ENCODE peak calls at places on chromosomes 6 and 20, in seven cellular contexts. E is SJCRH30, Q is A549, X is MM.1S, Y is right atrium auricular region, V is psoas muscle, O is uterus. W is an unnamed sample.
A peak's percentile ranks its signal among the peaks of the same experiment; 100 is the strongest.

GRCh38 chr20:2273634-2274302 is 22.0 kb upstream of the TGM3 start:
- DNase-seq in E (no peak), Q (no peak), X (no peak), Y (no peak), V (no peak), O (no peak), W (no peak)

GRCh38 chr6:55281215-55281614 is 46.1 kb upstream of the GFRAL start:
- DNase-seq in E (no peak), Q (no peak), X (no peak), Y (no peak), V (no peak), O (no peak), W (no peak)

GRCh38 chr6:133610271-133610840 is 278.6 kb upstream of the TCF21 start:
- DNase-seq in E (no peak), Q (peak; percentile 76), X (no peak), Y (no peak), V (no peak), O (no peak), W (no peak)

GRCh38 chr6:53579338-53579737 is 34.4 kb upstream of the GCLC start:
- DNase-seq in E (no peak), Q (no peak), X (no peak), Y (no peak), V (no peak), O (no peak), W (no peak)

GRCh38 chr6:105038259-105038658 is 81.4 kb downstream of the LIN28B start:
- DNase-seq in E (peak; percentile 65), Q (peak; percentile 6), X (no peak), Y (no peak), V (no peak), O (no peak), W (no peak)

GRCh38 chr20:61620174-61620573 is 368.1 kb downstream of the CDH4 start:
- DNase-seq in E (no peak), Q (no peak), X (no peak), Y (no peak), V (no peak), O (no peak), W (no peak)

GRCh38 chr6:5509106-5509505 is 247.8 kb downstream of the FARS2 start:
- DNase-seq in E (no peak), Q (no peak), X (no peak), Y (no peak), V (no peak), O (no peak), W (no peak)

GRCh38 chr6:139996253-139996834 is 621.9 kb upstream of the CITED2 start:
- DNase-seq in E (peak; percentile 21), Q (peak; percentile 34), X (peak; percentile 83), Y (no peak), V (no peak), O (no peak), W (no peak)

GRCh38 chr6:64683682-64684081 is 1023.3 kb downstream of the EYS start:
- DNase-seq in E (peak; percentile 62), Q (no peak), X (no peak), Y (peak; percentile 60), V (no peak), O (no peak), W (no peak)

GRCh38 chr6:71333700-71334099 is 45.1 kb downstream of the OGFRL1 start:
- DNase-seq in E (no peak), Q (peak; percentile 65), X (no peak), Y (peak; percentile 61), V (no peak), O (no peak), W (no peak)

GRCh38 chr6:52249078-52249477 is 4.8 kb upstream of the IL17F start:
- DNase-seq in E (no peak), Q (no peak), X (no peak), Y (no peak), V (no peak), O (no peak), W (no peak)

GRCh38 chr20:57881466-57882405 is 171.9 kb upstream of the PMEPA1 start:
- DNase-seq in E (peak; percentile 89), Q (no peak), X (no peak), Y (peak; percentile 52), V (no peak), O (no peak), W (no peak)

GRCh38 chr20:13263451-13263850 is 42.4 kb downstream of the ISM1 start:
- DNase-seq in E (no peak), Q (no peak), X (no peak), Y (no peak), V (no peak), O (no peak), W (no peak)

GRCh38 chr6:126804255-126805064 is 314.0 kb upstream of the RSPO3 start:
- DNase-seq in E (peak; percentile 71), Q (peak; percentile 56), X (peak; percentile 55), Y (no peak), V (no peak), O (peak; percentile 33), W (no peak)

GRCh38 chr6:93017213-93017612 is 402.1 kb downstream of the EPHA7 start:
- DNase-seq in E (peak; percentile 26), Q (no peak), X (peak; percentile 30), Y (no peak), V (no peak), O (no peak), W (no peak)

DNA sequence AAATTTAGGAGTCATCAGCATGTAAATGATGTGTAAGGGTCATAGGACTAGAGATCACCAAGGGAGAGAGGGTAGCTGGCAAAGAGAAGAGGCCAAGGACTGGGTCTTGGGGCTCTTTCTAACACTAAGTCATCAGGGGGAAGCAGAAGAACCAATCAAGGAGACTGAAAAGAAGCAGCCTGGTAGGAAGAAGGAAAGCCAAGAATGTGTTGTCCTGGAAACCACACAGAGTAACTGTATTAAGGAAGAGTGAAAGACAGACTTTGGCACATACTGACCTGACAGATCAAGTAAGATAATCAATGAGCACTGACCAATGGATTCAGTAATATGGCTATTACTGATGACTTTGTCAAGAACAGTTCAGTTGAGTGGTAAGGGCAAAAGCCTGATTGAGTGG is 42.3 kb upstream of the LAMA4 start:
- DNase-seq in E (no peak), Q (no peak), X (no peak), Y (no peak), V (no peak), O (no peak), W (no peak)
- H3K4me1 ChIP-seq in E (peaks cover 50% of the 10 kb centered on the region), Q (peaks cover 23% of the 10 kb centered on the region), X (no peaks in the 10 kb centered on the region), Y (peaks cover 15% of the 10 kb centered on the region), V (no peaks in the 10 kb centered on the region), O (no peaks in the 10 kb centered on the region), W (peaks cover 6% of the 10 kb centered on the region)

DNA sequence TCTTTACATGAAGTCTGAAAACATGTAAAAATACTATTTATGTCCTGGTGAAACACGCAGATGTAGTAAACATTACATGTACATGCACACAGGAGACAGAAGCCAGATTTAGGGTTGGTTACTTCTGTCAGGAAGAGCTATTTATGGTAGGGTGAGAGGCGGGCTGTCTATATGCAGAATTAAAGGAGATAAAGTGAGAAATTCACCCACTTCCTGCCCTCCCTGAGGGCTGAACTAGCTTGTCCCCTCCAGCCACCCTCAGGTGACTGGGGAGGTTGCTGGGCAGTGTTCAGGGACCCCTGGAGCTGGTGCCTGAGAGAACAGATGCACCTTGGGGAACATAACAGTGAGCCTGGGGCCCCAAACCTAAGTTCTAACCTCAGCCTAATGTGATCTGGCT is 1.1 kb downstream of the PI16 start:
- DNase-seq in E (no peak), Q (no peak), X (no peak), Y (no peak), V (no peak), O (no peak), W (no peak)
- H3K4me3 ChIP-seq in E (no peak overlapping the region), Q (no peak overlapping the region), X (no peak overlapping the region), Y (no peak overlapping the region), V (peak overlapping the region; percentile 4), O (no peak overlapping the region), W (no peak overlapping the region)

DNA sequence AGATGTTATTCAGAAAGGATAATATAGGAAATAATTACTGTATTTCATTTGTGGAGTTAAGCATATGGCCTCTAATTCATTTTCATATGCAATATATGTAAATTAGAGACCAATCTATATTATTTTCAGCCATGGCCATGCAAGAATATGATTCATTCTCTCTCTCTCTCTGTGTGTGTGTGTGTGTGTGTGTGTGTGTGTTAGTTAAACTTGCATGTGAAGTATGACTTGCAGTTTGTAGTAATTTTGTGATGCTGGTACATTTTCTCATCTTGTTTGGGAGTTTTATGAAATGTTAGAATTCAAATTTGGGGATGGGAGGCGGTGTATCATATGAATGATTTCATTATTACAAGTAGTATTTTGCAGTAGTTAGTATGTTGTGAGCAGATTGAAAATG is 74.8 kb downstream of the JARID2 start:
- DNase-seq in E (no peak), Q (peak; percentile 36), X (no peak), Y (no peak), V (no peak), O (no peak), W (no peak)
- H3K4me1 ChIP-seq in E (peaks cover 12% of the 10 kb centered on the region), Q (peaks cover 24% of the 10 kb centered on the region), X (no peaks in the 10 kb centered on the region), Y (peaks cover 17% of the 10 kb centered on the region), V (peaks cover 31% of the 10 kb centered on the region), O (no peaks in the 10 kb centered on the region), W (peaks cover 4% of the 10 kb centered on the region)

DNA sequence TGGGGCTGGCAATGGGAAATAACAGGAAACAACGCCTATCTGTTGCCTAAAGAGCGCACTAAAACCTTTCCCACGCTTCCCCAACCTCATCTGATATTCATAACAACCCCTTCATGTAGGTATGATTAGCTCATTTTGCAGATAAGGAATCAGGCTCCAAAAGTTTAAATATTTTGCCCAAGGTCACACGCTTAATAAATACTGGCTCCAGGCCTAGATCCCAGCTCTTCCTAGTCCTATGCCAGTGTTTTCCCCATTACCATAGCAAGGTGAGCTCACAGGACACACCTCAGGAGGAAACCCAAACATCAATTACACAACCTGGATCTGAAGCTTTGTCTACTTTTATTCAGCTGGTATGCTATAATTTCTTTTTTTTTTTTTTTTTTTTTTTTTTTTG is 19.6 kb downstream of the MBOAT1 start:
- DNase-seq in E (no peak), Q (no peak), X (no peak), Y (no peak), V (no peak), O (no peak), W (no peak)
- H3K4me3 ChIP-seq in E (no peak overlapping the region), Q (no peak overlapping the region), X (no peak overlapping the region), Y (no peak overlapping the region), V (no peak overlapping the region), O (no peak overlapping the region), W (no peak overlapping the region)

GRCh38 chr6:76453270-76453669 is 380.8 kb upstream of the IMPG1 start:
- DNase-seq in E (no peak), Q (no peak), X (no peak), Y (no peak), V (peak; percentile 35), O (no peak), W (no peak)
- H3K4me1 ChIP-seq in E (no peaks in the 10 kb centered on the region), Q (no peaks in the 10 kb centered on the region), X (no peaks in the 10 kb centered on the region), Y (no peaks in the 10 kb centered on the region), V (no peaks in the 10 kb centered on the region), O (no peaks in the 10 kb centered on the region), W (no peaks in the 10 kb centered on the region)

DNA sequence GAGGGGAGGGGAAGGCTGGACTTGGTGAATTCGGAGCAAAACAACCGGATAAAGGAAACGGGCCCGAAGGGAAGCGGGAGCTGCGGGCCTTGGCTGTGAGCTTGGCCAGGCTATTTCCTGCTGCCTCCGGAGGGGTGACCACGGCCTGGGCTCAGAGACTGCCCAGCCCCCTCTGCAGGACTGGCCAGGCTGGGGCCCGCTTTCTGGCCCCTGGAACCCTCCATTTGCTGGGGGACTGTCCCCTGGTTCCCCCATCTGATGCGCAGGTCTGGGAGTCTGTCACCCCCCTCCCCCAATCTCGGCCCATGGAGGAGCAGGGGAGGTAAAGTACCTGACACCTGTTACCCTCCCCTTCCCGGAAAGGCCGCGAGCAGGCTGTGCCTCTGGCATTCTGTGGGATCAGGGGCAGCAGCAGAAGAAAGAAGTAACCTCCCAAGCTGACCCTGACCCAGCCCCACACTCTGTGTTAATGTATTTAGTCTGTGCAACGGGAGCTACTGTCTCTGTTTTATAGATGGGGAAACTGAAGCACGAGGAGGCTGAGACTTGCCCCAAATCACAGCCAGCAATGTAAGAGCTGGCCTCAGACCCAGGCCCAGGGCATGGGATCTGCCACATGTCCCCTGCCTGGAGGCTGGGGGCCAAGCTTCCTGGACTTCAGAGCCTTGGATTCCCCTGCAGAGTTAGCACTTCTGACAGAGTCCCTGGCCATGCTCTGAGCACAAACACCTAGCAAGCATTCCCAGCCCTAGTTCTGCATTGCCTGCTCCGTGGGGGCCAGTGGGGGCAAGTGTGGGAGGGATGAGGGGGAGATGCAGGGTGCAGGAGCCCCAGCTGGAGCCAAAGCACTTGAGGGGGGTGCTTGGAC is 3.5 kb downstream of the C20orf204 start:
- DNase-seq in E (no peak), Q (no peak), X (no peak), Y (no peak), V (no peak), O (no peak), W (no peak)
- H3K4me3 ChIP-seq in E (peak overlapping the region; percentile 41), Q (peak overlapping the region; percentile 48), X (peak overlapping the region; percentile 77), Y (peak overlapping the region; percentile 41), V (peak overlapping the region; percentile 67), O (peak overlapping the region; percentile 20), W (no peak overlapping the region)